ENCODE peak calls at places on chromosomes 5 and 9, in four cellular contexts. One of them, this sample, is unnamed.

GRCh38 chr9:113929634-113930092 is 53.6 kb downstream of the ZNF618 start:
- DNase-seq in colonic mucosa: no peak
- DNase-seq in cardiac septum: no peak
- DNase-seq in activated T-cell treated with anti-CD3 and anti-CD28 coated beads for 4 hours: no peak
- DNase-seq in this sample: peak

GRCh38 chr5:860506-861150 is 9.8 kb upstream of the ZDHHC11 start:
- DNase-seq in colonic mucosa: no peak
- DNase-seq in cardiac septum: no peak
- DNase-seq in activated T-cell treated with anti-CD3 and anti-CD28 coated beads for 4 hours: no peak
- DNase-seq in this sample: no peak

GRCh38 chr5:176821441-176821840 is 11.1 kb downstream of the UNC5A start:
- DNase-seq in colonic mucosa: no peak
- DNase-seq in cardiac septum: no peak
- DNase-seq in activated T-cell treated with anti-CD3 and anti-CD28 coated beads for 4 hours: no peak
- DNase-seq in this sample: no peak

GRCh38 chr5:9348296-9348996 is 197.4 kb downstream of the SEMA5A start:
- DNase-seq in colonic mucosa: no peak
- DNase-seq in cardiac septum: no peak
- DNase-seq in activated T-cell treated with anti-CD3 and anti-CD28 coated beads for 4 hours: no peak
- DNase-seq in this sample: no peak

GRCh38 chr5:96083361-96083881 is 121.8 kb upstream of the ELL2 start:
- DNase-seq in colonic mucosa: no peak
- DNase-seq in cardiac septum: no peak
- DNase-seq in activated T-cell treated with anti-CD3 and anti-CD28 coated beads for 4 hours: no peak
- DNase-seq in this sample: no peak

GRCh38 chr9:91074866-91075265 is 273.2 kb downstream of the SYK start:
- DNase-seq in colonic mucosa: no peak
- DNase-seq in cardiac septum: no peak
- DNase-seq in activated T-cell treated with anti-CD3 and anti-CD28 coated beads for 4 hours: no peak
- DNase-seq in this sample: no peak

GRCh38 chr9:92728831-92729734 is 35.5 kb downstream of the BICD2 start:
- DNase-seq in colonic mucosa: no peak
- DNase-seq in cardiac septum: peak
- DNase-seq in activated T-cell treated with anti-CD3 and anti-CD28 coated beads for 4 hours: no peak
- DNase-seq in this sample: no peak

GRCh38 chr9:135051316-135052038 is 36.0 kb upstream of the OLFM1 start:
- DNase-seq in colonic mucosa: no peak
- DNase-seq in cardiac septum: peak
- DNase-seq in activated T-cell treated with anti-CD3 and anti-CD28 coated beads for 4 hours: no peak
- DNase-seq in this sample: no peak

GRCh38 chr5:135891280-135891679 is 4.4 kb downstream of the IL9 start:
- DNase-seq in colonic mucosa: no peak
- DNase-seq in cardiac septum: no peak
- DNase-seq in activated T-cell treated with anti-CD3 and anti-CD28 coated beads for 4 hours: no peak
- DNase-seq in this sample: no peak

GRCh38 chr9:22237497-22238363 is 208.9 kb upstream of the DMRTA1 start:
- DNase-seq in colonic mucosa: no peak
- DNase-seq in cardiac septum: no peak
- DNase-seq in activated T-cell treated with anti-CD3 and anti-CD28 coated beads for 4 hours: no peak
- DNase-seq in this sample: no peak